ENCODE peak calls at places on chromosomes 12 and 14, in six cellular contexts. Y is A549; E is fibroblast of pulmonary artery; O is GM06990; F is stimulated activated CD8-positive, alpha-beta memory T cell treated with anti-CD3 and anti-CD28 coated beads, Interleukin-12 subunit alpha, Interleukin-12 subunit beta, amount 100 ng/mL, for 1 hour; M is left cardiac atrium. J is an unnamed sample.

GRCh38 chr12:115998119-115998633 is 279.3 kb downstream of the MED13L start:
- DNase-seq in E (peak; percentile 72), Y (peak; percentile 45), F (no peak), O (peak; percentile 19), M (no peak), J (peak; percentile 49)

GRCh38 chr14:59997496-59997895 is 77.6 kb downstream of the LRRC9 start:
- DNase-seq in E (peak; percentile 8), Y (no peak), F (no peak), O (no peak), M (no peak), J (no peak)

GRCh38 chr14:73633517-73634332 is 11.1 kb upstream of the DNAL1 start:
- DNase-seq in O (peak; percentile 57), M (peak; percentile 53), F (peak; percentile 42), E (peak; percentile 81), Y (peak; percentile 62), J (peak; percentile 80)

GRCh38 chr14:76761198-76761848 is at the start of gene VASH1:
- DNase-seq in F (peak; percentile 26), E (peak; percentile 76), M (peak; percentile 87), O (peak; percentile 81), Y (peak; percentile 83), J (peak; percentile 91)

GRCh38 chr12:19239616-19240234 is 110.2 kb downstream of the PLEKHA5 start:
- DNase-seq in E (peak; percentile 74), Y (no peak), M (no peak), F (no peak), O (no peak), J (no peak)

GRCh38 chr14:54133896-54134295 is 177.3 kb upstream of the BMP4 start:
- DNase-seq in O (no peak), E (peak; percentile 40), F (no peak), Y (peak; percentile 11), M (no peak), J (no peak)

GRCh38 chr14:20302042-20302761 is 3.5 kb downstream of the TTC5 start:
- DNase-seq in O (no peak), F (no peak), M (no peak), E (peak; percentile 27), Y (no peak), J (no peak)

GRCh38 chr14:67674139-67674479 is 323 bp downstream of the VTI1B start:
- DNase-seq in F (no peak), O (no peak), M (peak; percentile 80), E (peak; percentile 44), Y (peak; percentile 80), J (peak; percentile 69)

J was measured in GM13976.